ENCODE peak calls at places on chromosome 17, in seven cellular contexts. One of them, this sample, is unnamed.
A peak's percentile ranks its signal among the peaks of the same experiment; 100 is the strongest.

GRCh38 chr17:258045-258734 is 76.7 kb upstream of the DOC2B start:
- DNase-seq in HCT116: no peak
- DNase-seq in uterus: peak; percentile 9
- DNase-seq in Peyer's patch: no peak
- DNase-seq in stomach: no peak
- DNase-seq in K562: no peak
- DNase-seq in endothelial cell of umbilical vein: no peak
- DNase-seq in this sample: no peak

GRCh38 chr17:50479522-50480141 is 972 bp downstream of the RSAD1 start:
- DNase-seq in HCT116: peak; percentile 77
- DNase-seq in uterus: peak; percentile 70
- DNase-seq in Peyer's patch: peak; percentile 86
- DNase-seq in stomach: peak; percentile 79
- DNase-seq in K562: peak; percentile 85
- DNase-seq in endothelial cell of umbilical vein: peak; percentile 72
- DNase-seq in this sample: peak; percentile 87

GRCh38 chr17:50177983-50178834 is 12.4 kb downstream of the SGCA start:
- DNase-seq in HCT116: peak; percentile 90
- DNase-seq in uterus: peak; percentile 70
- DNase-seq in Peyer's patch: peak; percentile 80
- DNase-seq in stomach: peak; percentile 79
- DNase-seq in K562: peak; percentile 76
- DNase-seq in endothelial cell of umbilical vein: peak; percentile 84
- DNase-seq in this sample: peak; percentile 95

GRCh38 chr17:12522743-12523181 is 142.9 kb upstream of the MYOCD start:
- DNase-seq in HCT116: no peak
- DNase-seq in uterus: no peak
- DNase-seq in Peyer's patch: no peak
- DNase-seq in stomach: peak; percentile 49
- DNase-seq in K562: no peak
- DNase-seq in endothelial cell of umbilical vein: no peak
- DNase-seq in this sample: peak; percentile 19

GRCh38 chr17:6639651-6640535 is 618 bp downstream of the KIAA0753 start:
- DNase-seq in HCT116: no peak
- DNase-seq in uterus: no peak
- DNase-seq in Peyer's patch: peak; percentile 69
- DNase-seq in stomach: no peak
- DNase-seq in K562: peak; percentile 9
- DNase-seq in endothelial cell of umbilical vein: peak; percentile 7
- DNase-seq in this sample: peak; percentile 39

GRCh38 chr17:1644493-1645206 is 882 bp downstream of the SCARF1 start:
- DNase-seq in HCT116: no peak
- DNase-seq in uterus: no peak
- DNase-seq in Peyer's patch: no peak
- DNase-seq in stomach: no peak
- DNase-seq in K562: no peak
- DNase-seq in endothelial cell of umbilical vein: peak; percentile 60
- DNase-seq in this sample: no peak

GRCh38 chr17:30600062-30600829 is 123.0 kb downstream of the GOSR1 start:
- DNase-seq in HCT116: peak; percentile 59
- DNase-seq in uterus: peak; percentile 68
- DNase-seq in Peyer's patch: peak; percentile 92
- DNase-seq in stomach: peak; percentile 85
- DNase-seq in K562: no peak
- DNase-seq in endothelial cell of umbilical vein: peak; percentile 85
- DNase-seq in this sample: peak; percentile 90

GRCh38 chr17:4167786-4168185 is 24.8 kb downstream of the CYB5D2 start:
- DNase-seq in HCT116: no peak
- DNase-seq in uterus: no peak
- DNase-seq in Peyer's patch: no peak
- DNase-seq in stomach: no peak
- DNase-seq in K562: no peak
- DNase-seq in endothelial cell of umbilical vein: no peak
- DNase-seq in this sample: no peak

GRCh38 chr17:67194134-67194533 is 50.9 kb downstream of the HELZ start:
- DNase-seq in HCT116: no peak
- DNase-seq in uterus: no peak
- DNase-seq in Peyer's patch: no peak
- DNase-seq in stomach: no peak
- DNase-seq in K562: no peak
- DNase-seq in endothelial cell of umbilical vein: peak; percentile 54
- DNase-seq in this sample: peak; percentile 60

GRCh38 chr17:82697808-82698064 is 762 bp downstream of the RAB40B start:
- DNase-seq in HCT116: no peak
- DNase-seq in uterus: no peak
- DNase-seq in Peyer's patch: no peak
- DNase-seq in stomach: no peak
- DNase-seq in K562: no peak
- DNase-seq in endothelial cell of umbilical vein: no peak
- DNase-seq in this sample: no peak

GRCh38 chr17:49241763-49242312 is 11.3 kb upstream of the PHOSPHO1 start:
- DNase-seq in HCT116: no peak
- DNase-seq in uterus: no peak
- DNase-seq in Peyer's patch: no peak
- DNase-seq in stomach: no peak
- DNase-seq in K562: peak; percentile 50
- DNase-seq in endothelial cell of umbilical vein: no peak
- DNase-seq in this sample: no peak

GRCh38 chr17:75096082-75096625 is 8.4 kb downstream of the SLC16A5 start:
- DNase-seq in HCT116: peak; percentile 95
- DNase-seq in uterus: no peak
- DNase-seq in Peyer's patch: peak; percentile 95
- DNase-seq in stomach: peak; percentile 92
- DNase-seq in K562: peak; percentile 87
- DNase-seq in endothelial cell of umbilical vein: peak; percentile 88
- DNase-seq in this sample: peak; percentile 95

GRCh38 chr17:37392024-37392590 is 14.5 kb downstream of the ACACA start:
- DNase-seq in HCT116: no peak
- DNase-seq in uterus: no peak
- DNase-seq in Peyer's patch: no peak
- DNase-seq in stomach: no peak
- DNase-seq in K562: no peak
- DNase-seq in endothelial cell of umbilical vein: no peak
- DNase-seq in this sample: peak; percentile 24

GRCh38 chr17:76444518-76445311 is 8.2 kb downstream of the UBE2O start:
- DNase-seq in HCT116: no peak
- DNase-seq in uterus: no peak
- DNase-seq in Peyer's patch: no peak
- DNase-seq in stomach: no peak
- DNase-seq in K562: no peak
- DNase-seq in endothelial cell of umbilical vein: no peak
- DNase-seq in this sample: no peak

GRCh38 chr17:73536700-73537680 is 107.3 kb downstream of the SDK2 start:
- DNase-seq in HCT116: no peak
- DNase-seq in uterus: no peak
- DNase-seq in Peyer's patch: no peak
- DNase-seq in stomach: no peak
- DNase-seq in K562: no peak
- DNase-seq in endothelial cell of umbilical vein: no peak
- DNase-seq in this sample: no peak

GRCh38 chr17:77100009-77100408 is 40.8 kb upstream of the SEC14L1 start:
- DNase-seq in HCT116: no peak
- DNase-seq in uterus: no peak
- DNase-seq in Peyer's patch: no peak
- DNase-seq in stomach: peak; percentile 62
- DNase-seq in K562: no peak
- DNase-seq in endothelial cell of umbilical vein: no peak
- DNase-seq in this sample: peak; percentile 44

GRCh38 chr17:14320098-14320497 is 19.2 kb downstream of the HS3ST3B1 start:
- DNase-seq in HCT116: no peak
- DNase-seq in uterus: no peak
- DNase-seq in Peyer's patch: no peak
- DNase-seq in stomach: no peak
- DNase-seq in K562: no peak
- DNase-seq in endothelial cell of umbilical vein: no peak
- DNase-seq in this sample: no peak
- H3K4me1 ChIP-seq in HCT116: no peaks in the 10 kb centered on the region
- H3K4me1 ChIP-seq in uterus: no peaks in the 10 kb centered on the region
- H3K4me1 ChIP-seq in Peyer's patch: no peaks in the 10 kb centered on the region
- H3K4me1 ChIP-seq in stomach: no peaks in the 10 kb centered on the region
- H3K4me1 ChIP-seq in K562: peaks cover 12% of the 10 kb centered on the region
- H3K4me1 ChIP-seq in endothelial cell of umbilical vein: no peaks in the 10 kb centered on the region
- H3K4me1 ChIP-seq in this sample: no peaks in the 10 kb centered on the region

GRCh38 chr17:28718990-28719433 is 773 bp upstream of the RPL23A start:
- DNase-seq in HCT116: no peak
- DNase-seq in uterus: no peak
- DNase-seq in Peyer's patch: no peak
- DNase-seq in stomach: no peak
- DNase-seq in K562: no peak
- DNase-seq in endothelial cell of umbilical vein: no peak
- DNase-seq in this sample: no peak

GRCh38 chr17:28717578-28718316 is at the start of gene RAB34:
- DNase-seq in HCT116: no peak
- DNase-seq in uterus: peak; percentile 87
- DNase-seq in Peyer's patch: no peak
- DNase-seq in stomach: peak; percentile 47
- DNase-seq in K562: no peak
- DNase-seq in endothelial cell of umbilical vein: peak; percentile 60
- DNase-seq in this sample: peak; percentile 93

GRCh38 chr17:28715217-28715616 is 2.5 kb downstream of the RAB34 start:
- DNase-seq in HCT116: no peak
- DNase-seq in uterus: no peak
- DNase-seq in Peyer's patch: no peak
- DNase-seq in stomach: no peak
- DNase-seq in K562: no peak
- DNase-seq in endothelial cell of umbilical vein: no peak
- DNase-seq in this sample: no peak

GRCh38 chr17:28718317-28718672 is 627 bp upstream of the RAB34 start:
- DNase-seq in HCT116: no peak
- DNase-seq in uterus: no peak
- DNase-seq in Peyer's patch: no peak
- DNase-seq in stomach: no peak
- DNase-seq in K562: no peak
- DNase-seq in endothelial cell of umbilical vein: no peak
- DNase-seq in this sample: no peak

GRCh38 chr17:28716740-28717577 is 709 bp downstream of the RAB34 start:
- DNase-seq in HCT116: no peak
- DNase-seq in uterus: peak; percentile 58
- DNase-seq in Peyer's patch: no peak
- DNase-seq in stomach: no peak
- DNase-seq in K562: no peak
- DNase-seq in endothelial cell of umbilical vein: peak; percentile 30
- DNase-seq in this sample: peak; percentile 51
- TF ChIP-seq POLR2A in HCT116: no peak
- TF ChIP-seq POLR2A in uterus: no peak
- TF ChIP-seq POLR2A in Peyer's patch: no peak
- TF ChIP-seq POLR2A in stomach: no peak
- TF ChIP-seq POLR2A in K562: no peak
- TF ChIP-seq POLR2A in endothelial cell of umbilical vein: peak; percentile 7
- TF ChIP-seq POLR2A in this sample: no peak

GRCh38 chr17:63626551-63627228 is 4.5 kb downstream of the MAP3K3 start:
- DNase-seq in HCT116: no peak
- DNase-seq in uterus: no peak
- DNase-seq in Peyer's patch: no peak
- DNase-seq in stomach: no peak
- DNase-seq in K562: no peak
- DNase-seq in endothelial cell of umbilical vein: peak; percentile 67
- DNase-seq in this sample: no peak

GRCh38 chr17:63621229-63621683 is 961 bp upstream of the MAP3K3 start:
- DNase-seq in HCT116: no peak
- DNase-seq in uterus: no peak
- DNase-seq in Peyer's patch: no peak
- DNase-seq in stomach: no peak
- DNase-seq in K562: no peak
- DNase-seq in endothelial cell of umbilical vein: no peak
- DNase-seq in this sample: no peak

GRCh38 chr17:63623786-63624185 is 1.6 kb downstream of the MAP3K3 start:
- DNase-seq in HCT116: no peak
- DNase-seq in uterus: no peak
- DNase-seq in Peyer's patch: no peak
- DNase-seq in stomach: no peak
- DNase-seq in K562: no peak
- DNase-seq in endothelial cell of umbilical vein: peak; percentile 37
- DNase-seq in this sample: no peak

GRCh38 chr17:63622571-63623390 is 564 bp downstream of the MAP3K3 start:
- DNase-seq in HCT116: no peak
- DNase-seq in uterus: peak; percentile 62
- DNase-seq in Peyer's patch: peak; percentile 87
- DNase-seq in stomach: peak; percentile 80
- DNase-seq in K562: peak; percentile 76
- DNase-seq in endothelial cell of umbilical vein: peak; percentile 92
- DNase-seq in this sample: peak; percentile 77

DNA sequence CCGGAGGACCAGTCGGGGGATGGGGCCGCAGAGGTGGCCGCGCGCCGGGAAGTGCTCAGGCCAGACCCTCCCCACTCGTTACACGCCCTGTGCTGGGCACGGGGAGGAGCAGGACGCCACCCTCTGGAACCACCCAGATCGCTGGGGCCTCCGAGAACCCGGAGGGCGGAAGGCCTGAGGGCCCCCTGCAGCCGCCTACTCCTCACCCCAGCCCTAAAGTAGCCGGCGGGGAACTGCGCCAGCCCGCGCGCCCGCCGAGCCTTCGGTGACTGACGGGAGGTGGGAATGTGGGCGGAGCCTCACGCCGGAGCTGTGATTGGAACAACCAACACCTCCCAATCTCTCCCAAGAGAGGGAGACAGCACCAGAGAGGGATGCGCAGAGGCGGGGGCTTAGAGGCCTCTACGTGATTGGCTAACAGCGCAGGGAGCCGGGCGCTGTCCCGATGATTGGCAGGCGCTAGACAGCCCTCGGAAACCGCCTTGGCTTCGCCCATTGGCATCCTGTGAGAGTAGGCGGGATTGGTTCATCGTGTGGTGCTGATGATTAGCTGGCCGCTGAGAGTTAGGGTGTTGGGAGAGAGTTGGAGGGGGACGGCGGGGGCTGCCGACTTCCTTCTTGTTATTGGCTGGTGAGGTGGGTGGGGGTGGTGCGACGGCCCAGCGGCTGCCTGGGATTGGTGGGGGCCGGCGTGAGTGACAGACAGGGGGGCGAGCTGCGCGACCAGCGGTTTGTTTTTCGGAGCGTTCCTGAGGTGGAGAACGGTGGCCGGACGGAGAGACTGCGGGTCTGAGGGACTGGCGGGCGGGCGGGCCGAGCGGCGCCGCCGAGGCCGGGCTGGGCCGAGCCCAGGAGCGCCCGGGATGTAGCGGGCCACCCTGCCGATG is at the start of gene MAP3K3:
- DNase-seq in HCT116: peak; percentile 100
- DNase-seq in uterus: peak; percentile 99
- DNase-seq in Peyer's patch: peak; percentile 97
- DNase-seq in stomach: peak; percentile 98
- DNase-seq in K562: peak; percentile 99
- DNase-seq in endothelial cell of umbilical vein: peak; percentile 100
- DNase-seq in this sample: peak; percentile 99
- TF ChIP-seq CTCF in HCT116: peak; percentile 10
- TF ChIP-seq CTCF in uterus: peak; percentile 20
- TF ChIP-seq CTCF in Peyer's patch: no peak
- TF ChIP-seq CTCF in stomach: no peak
- TF ChIP-seq CTCF in K562: no peak
- TF ChIP-seq CTCF in endothelial cell of umbilical vein: peak; percentile 24
- TF ChIP-seq CTCF in this sample: peak; percentile 3

DNA sequence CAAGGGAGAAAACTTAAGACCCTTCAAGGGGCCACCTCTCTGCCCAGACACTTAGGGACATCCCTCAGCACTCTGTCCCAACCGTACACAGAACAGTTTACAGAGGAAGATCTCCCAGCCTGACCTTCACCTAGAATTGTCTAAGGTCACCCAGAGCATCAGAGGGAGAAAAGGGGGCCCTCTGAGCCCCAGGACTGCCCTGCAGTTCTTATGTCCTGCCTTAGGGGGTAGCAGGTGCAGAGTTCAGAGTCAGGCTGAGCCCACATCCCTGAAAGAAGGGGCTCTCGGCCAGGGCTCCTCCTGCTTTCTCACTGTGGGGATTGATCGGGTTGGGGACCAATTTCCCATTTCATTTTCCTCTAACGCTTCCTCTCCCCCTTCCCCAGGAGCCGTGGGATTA is 15.4 kb downstream of the CA4 start:
- DNase-seq in HCT116: no peak
- DNase-seq in uterus: no peak
- DNase-seq in Peyer's patch: no peak
- DNase-seq in stomach: no peak
- DNase-seq in K562: no peak
- DNase-seq in endothelial cell of umbilical vein: no peak
- DNase-seq in this sample: no peak
- H3K4me1 ChIP-seq in HCT116: peaks cover 32% of the 10 kb centered on the region
- H3K4me1 ChIP-seq in uterus: no peaks in the 10 kb centered on the region
- H3K4me1 ChIP-seq in Peyer's patch: peaks cover 4% of the 10 kb centered on the region
- H3K4me1 ChIP-seq in stomach: peaks cover 79% of the 10 kb centered on the region
- H3K4me1 ChIP-seq in K562: peaks cover 23% of the 10 kb centered on the region
- H3K4me1 ChIP-seq in endothelial cell of umbilical vein: peaks cover 15% of the 10 kb centered on the region
- H3K4me1 ChIP-seq in this sample: peaks cover 11% of the 10 kb centered on the region

This sample was measured in thyroid gland.